ENCODE peak calls at places on chromosomes 12 and 14, in five cellular contexts. P is left ventricle myocardium inferior; B is prostate gland; Q is ovary; S is CD4-positive, alpha-beta memory T cell. D is an unnamed sample.

GRCh38 chr12:99732121-99732520 is 84.6 kb downstream of the GARIN6 start:
- DNase-seq in Q (no peak), S (no peak), P (no peak), B (no peak), D (no peak)

GRCh38 chr12:105933671-105934665 is 204.8 kb downstream of the NUAK1 start:
- DNase-seq in P (no peak), Q (no peak), S (no peak), B (peak; percentile 86), D (no peak)

GRCh38 chr14:26765301-26765700 is 167.5 kb upstream of the NOVA1 start:
- DNase-seq in S (no peak), Q (no peak), B (no peak), P (no peak), D (no peak)

GRCh38 chr12:51270847-51271518 is 768 bp upstream of the SMAGP start:
- DNase-seq in P (no peak), Q (no peak), S (no peak), B (no peak), D (no peak)

GRCh38 chr14:75452900-75453816 is 25.3 kb downstream of the JDP2 start:
- DNase-seq in P (peak; percentile 64), Q (peak; percentile 84), B (peak; percentile 64), S (no peak), D (no peak)

GRCh38 chr12:1360812-1361211 is 233.6 kb downstream of the FBXL14 start:
- DNase-seq in Q (no peak), P (no peak), B (no peak), S (no peak), D (no peak)

GRCh38 chr12:125280482-125281377 is 215.5 kb downstream of the AACS start:
- DNase-seq in P (no peak), B (no peak), Q (no peak), S (no peak), D (no peak)

GRCh38 chr14:72804653-72805180 is 89.2 kb downstream of the DPF3 start:
- DNase-seq in Q (no peak), B (no peak), P (no peak), S (no peak), D (no peak)

GRCh38 chr12:51636581-51636980 is 45.5 kb downstream of the SCN8A start:
- DNase-seq in Q (no peak), B (no peak), P (no peak), S (no peak), D (no peak)

GRCh38 chr12:97283297-97283696 is 179.3 kb upstream of the RMST start:
- DNase-seq in Q (no peak), B (no peak), P (no peak), S (no peak), D (peak; percentile 4)

GRCh38 chr12:53012928-53013327 is 6.7 kb downstream of the EIF4B start:
- DNase-seq in S (no peak), P (no peak), Q (no peak), B (no peak), D (no peak)

GRCh38 chr12:122318607-122319311 is 52.5 kb upstream of the VPS33A start:
- DNase-seq in B (no peak), P (no peak), S (no peak), Q (no peak), D (no peak)

GRCh38 chr12:88993655-88994054 is 358.6 kb downstream of the DUSP6 start:
- DNase-seq in Q (no peak), B (peak; percentile 5), S (no peak), P (no peak), D (no peak)

DNA sequence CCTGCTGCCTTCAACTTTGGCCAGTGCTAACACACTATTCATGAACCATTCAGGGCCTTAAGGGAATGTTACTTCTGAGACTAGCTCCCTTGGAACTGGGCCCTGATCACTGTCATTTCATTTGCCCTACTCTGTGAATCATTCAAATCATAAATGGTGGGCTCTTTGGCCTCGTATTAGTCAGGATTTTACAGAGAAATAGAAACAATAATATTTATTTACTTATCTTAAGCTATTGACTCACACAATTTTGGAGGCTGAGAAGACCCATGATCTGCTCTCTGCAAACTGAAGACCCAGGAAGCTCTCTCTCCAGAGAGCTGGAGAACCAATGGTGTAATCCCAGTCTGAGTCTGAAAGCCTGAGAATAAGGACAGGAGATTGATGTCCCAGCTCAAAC is 398.5 kb downstream of the LRIG3 start:
- DNase-seq in Q (no peak), B (no peak), P (no peak), S (no peak), D (no peak)
- H3K27ac ChIP-seq in Q (no peak overlapping the region), B (no peak overlapping the region), P (no peak overlapping the region), S (no peak overlapping the region), D (no peak overlapping the region)

DNA sequence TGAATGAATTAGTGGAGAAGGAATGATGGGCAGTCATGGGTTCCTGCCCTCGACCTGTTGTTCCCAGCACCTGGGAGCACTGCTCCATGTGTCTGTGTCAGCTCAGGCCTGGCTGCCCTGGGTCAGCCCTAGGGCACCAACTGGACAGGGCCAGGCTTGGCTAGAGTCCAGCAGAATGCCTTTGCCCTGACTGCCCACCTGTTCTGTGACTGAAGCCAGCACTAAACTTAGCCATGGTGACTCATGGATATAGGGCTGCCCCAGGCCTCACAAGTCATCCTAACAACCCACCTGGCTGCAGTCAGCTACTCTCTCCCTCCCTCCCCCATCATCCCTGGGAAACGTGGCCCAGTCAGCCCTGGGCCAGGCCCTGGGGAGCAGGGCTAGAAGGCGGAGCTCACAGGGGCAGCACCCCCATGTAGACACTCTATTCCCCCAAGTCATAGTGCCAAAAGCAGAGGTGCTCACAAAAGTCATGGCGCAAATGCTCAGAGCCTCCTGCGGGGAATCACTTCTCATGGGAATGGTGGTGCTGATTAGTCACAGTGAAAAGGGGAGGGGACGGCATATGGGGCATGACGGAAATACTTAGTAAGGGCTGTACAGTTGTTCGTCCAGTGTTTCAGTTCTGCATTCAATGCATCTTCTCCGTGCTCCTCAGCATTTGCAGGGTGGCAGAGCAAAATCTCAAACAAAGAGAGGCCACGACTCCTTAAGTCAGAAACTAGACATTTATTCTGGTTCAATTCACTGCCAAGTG is 52.0 kb upstream of the NTF3 start:
- DNase-seq in B (no peak), Q (no peak), P (no peak), S (no peak), D (no peak)
- H3K4me3 ChIP-seq in B (no peak overlapping the region), Q (no peak overlapping the region), P (no peak overlapping the region), S (no peak overlapping the region), D (no peak overlapping the region)

GRCh38 chr14:99562848-99563748 is 40.9 kb downstream of the CCDC85C start:
- DNase-seq in S (no peak), Q (peak; percentile 82), B (peak; percentile 79), P (peak; percentile 82), D (no peak)
- H3K4me1 ChIP-seq in S (no peaks in the 10 kb centered on the region), Q (peaks cover 12% of the 10 kb centered on the region), B (peaks cover 58% of the 10 kb centered on the region), P (peaks cover 82% of the 10 kb centered on the region), D (no peaks in the 10 kb centered on the region)

GRCh38 chr12:120263725-120264040 is 1.8 kb downstream of the PXN start:
- DNase-seq in B (no peak), S (no peak), Q (no peak), P (no peak), D (no peak)
- H3K27ac ChIP-seq in B (peak overlapping the region; percentile 94), S (peak overlapping the region; percentile 81), Q (no peak overlapping the region), P (peak overlapping the region; percentile 96), D (peak overlapping the region; percentile 52)

GRCh38 chr12:93060666-93061413 is 131.7 kb upstream of the EEA1 start:
- DNase-seq in Q (peak; percentile 47), B (no peak), S (no peak), P (no peak), D (no peak)
- H3K4me3 ChIP-seq in Q (no peak overlapping the region), B (no peak overlapping the region), S (no peak overlapping the region), P (peak overlapping the region; percentile 32), D (no peak overlapping the region)

DNA sequence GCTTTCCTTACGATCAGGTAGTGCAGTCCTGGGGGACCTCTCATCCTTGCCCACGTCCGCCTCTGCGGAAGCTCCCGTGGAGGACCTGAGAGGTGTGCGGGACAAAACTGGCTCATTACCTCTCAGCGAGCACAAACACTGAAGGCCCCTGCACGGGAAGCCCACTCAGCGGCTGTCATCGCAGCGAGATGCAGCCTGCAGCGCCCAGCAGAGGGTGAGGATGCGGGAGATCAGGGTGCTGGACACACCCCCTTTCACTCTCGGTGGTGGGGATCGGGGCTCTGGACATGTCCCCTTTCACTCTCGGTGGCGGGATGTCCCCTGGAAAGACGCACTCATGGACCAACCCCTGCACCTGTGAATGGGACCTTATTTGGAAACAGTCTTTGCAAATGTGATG is 111.6 kb downstream of the PIWIL1 start:
- DNase-seq in B (no peak), P (no peak), Q (no peak), S (no peak), D (no peak)
- H3K4me1 ChIP-seq in B (no peaks in the 10 kb centered on the region), P (no peaks in the 10 kb centered on the region), Q (no peaks in the 10 kb centered on the region), S (no peaks in the 10 kb centered on the region), D (no peaks in the 10 kb centered on the region)

GRCh38 chr12:132881853-132882252 is 5.6 kb downstream of the CHFR start:
- DNase-seq in Q (no peak), S (no peak), B (no peak), P (no peak), D (no peak)
- H3K27ac ChIP-seq in Q (no peak overlapping the region), S (no peak overlapping the region), B (no peak overlapping the region), P (no peak overlapping the region), D (no peak overlapping the region)

GRCh38 chr12:112939761-112940357 is 1.6 kb downstream of the OAS3 start:
- DNase-seq in S (no peak), B (no peak), Q (no peak), P (no peak), D (no peak)
- H3K4me3 ChIP-seq in S (peak overlapping the region; percentile 73), B (no peak overlapping the region), Q (no peak overlapping the region), P (peak overlapping the region; percentile 91), D (peak overlapping the region; percentile 93)

DNA sequence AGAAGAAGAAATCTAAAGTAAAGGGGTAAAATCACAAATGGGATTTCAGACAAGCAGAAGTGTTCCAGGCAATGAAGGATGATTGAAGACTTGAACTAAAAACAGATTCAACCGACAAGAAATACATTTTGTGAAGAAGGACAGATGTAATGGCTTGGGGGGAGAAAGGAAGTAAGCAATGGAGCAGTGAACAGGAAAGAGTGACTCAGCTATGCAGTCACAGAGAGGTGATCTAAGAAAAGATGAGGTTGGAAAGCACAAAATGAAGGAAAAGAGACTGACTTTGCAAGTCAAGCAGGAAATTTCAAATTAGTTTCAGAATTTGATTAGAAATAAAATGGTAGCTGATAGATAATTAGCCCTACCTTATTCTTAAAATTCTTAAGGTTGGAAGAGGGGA is 66.5 kb downstream of the PUS7L start:
- DNase-seq in S (no peak), P (no peak), B (no peak), Q (no peak), D (no peak)
- H3K4me1 ChIP-seq in S (no peaks in the 10 kb centered on the region), P (no peaks in the 10 kb centered on the region), B (no peaks in the 10 kb centered on the region), Q (no peaks in the 10 kb centered on the region), D (no peaks in the 10 kb centered on the region)

D was measured in CD4-positive, CD25-positive, alpha-beta regulatory T cell.